ENCODE peak calls at places on chromosomes 2 and 18, in nine cellular contexts. One of them, this sample, is unnamed.

GRCh38 chr2:172220111-172220510 is 117.4 kb upstream of the DLX2 start:
- DNase-seq in mucosa of gallbladder: no peak
- DNase-seq in stimulated activated CD4-positive, alpha-beta T cell treated with anti-CD3 and anti-CD28 coated beads, Interleukin-15, amount 100 ng/mL, for 1 hour: no peak
- DNase-seq in GM12864: no peak
- DNase-seq in fibroblast of the aortic adventitia: no peak
- DNase-seq in amniotic stem cell: no peak
- DNase-seq in sciatic nerve: no peak
- DNase-seq in body of pancreas: no peak
- DNase-seq in brain microvascular endothelial cell: no peak
- DNase-seq in this sample: no peak

GRCh38 chr2:101337877-101338276 is 29.4 kb upstream of the RNF149 start:
- DNase-seq in mucosa of gallbladder: no peak
- DNase-seq in stimulated activated CD4-positive, alpha-beta T cell treated with anti-CD3 and anti-CD28 coated beads, Interleukin-15, amount 100 ng/mL, for 1 hour: no peak
- DNase-seq in GM12864: no peak
- DNase-seq in fibroblast of the aortic adventitia: peak; percentile 32
- DNase-seq in amniotic stem cell: no peak
- DNase-seq in sciatic nerve: no peak
- DNase-seq in body of pancreas: no peak
- DNase-seq in brain microvascular endothelial cell: no peak
- DNase-seq in this sample: no peak

GRCh38 chr2:219344756-219345458 is 12.4 kb upstream of the RESP18 start:
- DNase-seq in mucosa of gallbladder: peak; percentile 53
- DNase-seq in stimulated activated CD4-positive, alpha-beta T cell treated with anti-CD3 and anti-CD28 coated beads, Interleukin-15, amount 100 ng/mL, for 1 hour: no peak
- DNase-seq in GM12864: no peak
- DNase-seq in fibroblast of the aortic adventitia: peak; percentile 55
- DNase-seq in amniotic stem cell: no peak
- DNase-seq in sciatic nerve: peak; percentile 82
- DNase-seq in body of pancreas: peak; percentile 19
- DNase-seq in brain microvascular endothelial cell: peak; percentile 41
- DNase-seq in this sample: no peak

GRCh38 chr18:73340135-73340934 is 472.5 kb upstream of the NETO1 start:
- DNase-seq in mucosa of gallbladder: peak; percentile 88
- DNase-seq in stimulated activated CD4-positive, alpha-beta T cell treated with anti-CD3 and anti-CD28 coated beads, Interleukin-15, amount 100 ng/mL, for 1 hour: no peak
- DNase-seq in GM12864: no peak
- DNase-seq in fibroblast of the aortic adventitia: peak; percentile 24
- DNase-seq in amniotic stem cell: no peak
- DNase-seq in sciatic nerve: no peak
- DNase-seq in body of pancreas: peak; percentile 16
- DNase-seq in brain microvascular endothelial cell: peak; percentile 0
- DNase-seq in this sample: peak; percentile 14

GRCh38 chr2:168185583-168186274 is 61.7 kb downstream of the STK39 start:
- DNase-seq in mucosa of gallbladder: no peak
- DNase-seq in stimulated activated CD4-positive, alpha-beta T cell treated with anti-CD3 and anti-CD28 coated beads, Interleukin-15, amount 100 ng/mL, for 1 hour: no peak
- DNase-seq in GM12864: no peak
- DNase-seq in fibroblast of the aortic adventitia: no peak
- DNase-seq in amniotic stem cell: no peak
- DNase-seq in sciatic nerve: no peak
- DNase-seq in body of pancreas: no peak
- DNase-seq in brain microvascular endothelial cell: no peak
- DNase-seq in this sample: no peak

GRCh38 chr2:132670104-132670960 is at the start of gene LYPD1:
- DNase-seq in mucosa of gallbladder: peak; percentile 27
- DNase-seq in stimulated activated CD4-positive, alpha-beta T cell treated with anti-CD3 and anti-CD28 coated beads, Interleukin-15, amount 100 ng/mL, for 1 hour: no peak
- DNase-seq in GM12864: no peak
- DNase-seq in fibroblast of the aortic adventitia: peak; percentile 36
- DNase-seq in amniotic stem cell: no peak
- DNase-seq in sciatic nerve: peak; percentile 60
- DNase-seq in body of pancreas: peak; percentile 22
- DNase-seq in brain microvascular endothelial cell: no peak
- DNase-seq in this sample: peak; percentile 31

GRCh38 chr18:48529796-48530195 is 9.0 kb upstream of the CTIF start:
- DNase-seq in mucosa of gallbladder: no peak
- DNase-seq in stimulated activated CD4-positive, alpha-beta T cell treated with anti-CD3 and anti-CD28 coated beads, Interleukin-15, amount 100 ng/mL, for 1 hour: no peak
- DNase-seq in GM12864: no peak
- DNase-seq in fibroblast of the aortic adventitia: peak; percentile 32
- DNase-seq in amniotic stem cell: peak; percentile 70
- DNase-seq in sciatic nerve: no peak
- DNase-seq in body of pancreas: no peak
- DNase-seq in brain microvascular endothelial cell: peak; percentile 91
- DNase-seq in this sample: peak; percentile 43

GRCh38 chr2:170252414-170252813 is 74.5 kb downstream of the MYO3B start:
- DNase-seq in mucosa of gallbladder: no peak
- DNase-seq in stimulated activated CD4-positive, alpha-beta T cell treated with anti-CD3 and anti-CD28 coated beads, Interleukin-15, amount 100 ng/mL, for 1 hour: no peak
- DNase-seq in GM12864: no peak
- DNase-seq in fibroblast of the aortic adventitia: no peak
- DNase-seq in amniotic stem cell: no peak
- DNase-seq in sciatic nerve: no peak
- DNase-seq in body of pancreas: no peak
- DNase-seq in brain microvascular endothelial cell: no peak
- DNase-seq in this sample: no peak

GRCh38 chr18:9673296-9674251 is 34.5 kb upstream of the RAB31 start:
- DNase-seq in mucosa of gallbladder: peak; percentile 78
- DNase-seq in stimulated activated CD4-positive, alpha-beta T cell treated with anti-CD3 and anti-CD28 coated beads, Interleukin-15, amount 100 ng/mL, for 1 hour: no peak
- DNase-seq in GM12864: peak; percentile 96
- DNase-seq in fibroblast of the aortic adventitia: peak; percentile 85
- DNase-seq in amniotic stem cell: no peak
- DNase-seq in sciatic nerve: no peak
- DNase-seq in body of pancreas: peak; percentile 84
- DNase-seq in brain microvascular endothelial cell: peak; percentile 23
- DNase-seq in this sample: peak; percentile 87

GRCh38 chr2:30765876-30766470 is 41.3 kb downstream of the CAPN13 start:
- DNase-seq in mucosa of gallbladder: no peak
- DNase-seq in stimulated activated CD4-positive, alpha-beta T cell treated with anti-CD3 and anti-CD28 coated beads, Interleukin-15, amount 100 ng/mL, for 1 hour: no peak
- DNase-seq in GM12864: no peak
- DNase-seq in fibroblast of the aortic adventitia: no peak
- DNase-seq in amniotic stem cell: no peak
- DNase-seq in sciatic nerve: no peak
- DNase-seq in body of pancreas: no peak
- DNase-seq in brain microvascular endothelial cell: no peak
- DNase-seq in this sample: no peak

GRCh38 chr2:71505086-71505769 is 51.9 kb downstream of the DYSF start:
- DNase-seq in mucosa of gallbladder: no peak
- DNase-seq in stimulated activated CD4-positive, alpha-beta T cell treated with anti-CD3 and anti-CD28 coated beads, Interleukin-15, amount 100 ng/mL, for 1 hour: no peak
- DNase-seq in GM12864: no peak
- DNase-seq in fibroblast of the aortic adventitia: peak; percentile 4
- DNase-seq in amniotic stem cell: no peak
- DNase-seq in sciatic nerve: no peak
- DNase-seq in body of pancreas: no peak
- DNase-seq in brain microvascular endothelial cell: no peak
- DNase-seq in this sample: no peak

GRCh38 chr18:44079602-44080001 is 601.1 kb upstream of the SETBP1 start:
- DNase-seq in mucosa of gallbladder: no peak
- DNase-seq in stimulated activated CD4-positive, alpha-beta T cell treated with anti-CD3 and anti-CD28 coated beads, Interleukin-15, amount 100 ng/mL, for 1 hour: no peak
- DNase-seq in GM12864: no peak
- DNase-seq in fibroblast of the aortic adventitia: peak; percentile 92
- DNase-seq in amniotic stem cell: peak; percentile 37
- DNase-seq in sciatic nerve: no peak
- DNase-seq in body of pancreas: no peak
- DNase-seq in brain microvascular endothelial cell: peak; percentile 79
- DNase-seq in this sample: peak; percentile 65

GRCh38 chr2:26847663-26848335 is at the start of gene DPYSL5:
- DNase-seq in mucosa of gallbladder: no peak
- DNase-seq in stimulated activated CD4-positive, alpha-beta T cell treated with anti-CD3 and anti-CD28 coated beads, Interleukin-15, amount 100 ng/mL, for 1 hour: no peak
- DNase-seq in GM12864: no peak
- DNase-seq in fibroblast of the aortic adventitia: no peak
- DNase-seq in amniotic stem cell: no peak
- DNase-seq in sciatic nerve: no peak
- DNase-seq in body of pancreas: no peak
- DNase-seq in brain microvascular endothelial cell: no peak
- DNase-seq in this sample: no peak

GRCh38 chr2:238379096-238379810 is 47.5 kb upstream of the ASB1 start:
- DNase-seq in mucosa of gallbladder: no peak
- DNase-seq in stimulated activated CD4-positive, alpha-beta T cell treated with anti-CD3 and anti-CD28 coated beads, Interleukin-15, amount 100 ng/mL, for 1 hour: no peak
- DNase-seq in GM12864: no peak
- DNase-seq in fibroblast of the aortic adventitia: peak; percentile 69
- DNase-seq in amniotic stem cell: no peak
- DNase-seq in sciatic nerve: no peak
- DNase-seq in body of pancreas: peak; percentile 37
- DNase-seq in brain microvascular endothelial cell: peak; percentile 40
- DNase-seq in this sample: peak; percentile 87

GRCh38 chr2:111135910-111136297 is 15.2 kb downstream of the BCL2L11 start:
- DNase-seq in mucosa of gallbladder: no peak
- DNase-seq in stimulated activated CD4-positive, alpha-beta T cell treated with anti-CD3 and anti-CD28 coated beads, Interleukin-15, amount 100 ng/mL, for 1 hour: no peak
- DNase-seq in GM12864: no peak
- DNase-seq in fibroblast of the aortic adventitia: peak; percentile 88
- DNase-seq in amniotic stem cell: no peak
- DNase-seq in sciatic nerve: peak; percentile 61
- DNase-seq in body of pancreas: no peak
- DNase-seq in brain microvascular endothelial cell: peak; percentile 48
- DNase-seq in this sample: peak; percentile 22

GRCh38 chr18:23872701-23873550 is 141.6 kb upstream of the TTC39C start:
- DNase-seq in mucosa of gallbladder: peak; percentile 61
- DNase-seq in stimulated activated CD4-positive, alpha-beta T cell treated with anti-CD3 and anti-CD28 coated beads, Interleukin-15, amount 100 ng/mL, for 1 hour: peak; percentile 6
- DNase-seq in GM12864: no peak
- DNase-seq in fibroblast of the aortic adventitia: no peak
- DNase-seq in amniotic stem cell: no peak
- DNase-seq in sciatic nerve: no peak
- DNase-seq in body of pancreas: peak; percentile 29
- DNase-seq in brain microvascular endothelial cell: no peak
- DNase-seq in this sample: no peak

GRCh38 chr2:107402330-107402729 is 424.4 kb upstream of the RGPD4 start:
- DNase-seq in mucosa of gallbladder: no peak
- DNase-seq in stimulated activated CD4-positive, alpha-beta T cell treated with anti-CD3 and anti-CD28 coated beads, Interleukin-15, amount 100 ng/mL, for 1 hour: no peak
- DNase-seq in GM12864: no peak
- DNase-seq in fibroblast of the aortic adventitia: no peak
- DNase-seq in amniotic stem cell: no peak
- DNase-seq in sciatic nerve: no peak
- DNase-seq in body of pancreas: no peak
- DNase-seq in brain microvascular endothelial cell: no peak
- DNase-seq in this sample: no peak

GRCh38 chr2:146129231-146129630 is 1609.3 kb upstream of the ZEB2 start:
- DNase-seq in mucosa of gallbladder: no peak
- DNase-seq in stimulated activated CD4-positive, alpha-beta T cell treated with anti-CD3 and anti-CD28 coated beads, Interleukin-15, amount 100 ng/mL, for 1 hour: no peak
- DNase-seq in GM12864: no peak
- DNase-seq in fibroblast of the aortic adventitia: no peak
- DNase-seq in amniotic stem cell: no peak
- DNase-seq in sciatic nerve: no peak
- DNase-seq in body of pancreas: no peak
- DNase-seq in brain microvascular endothelial cell: no peak
- DNase-seq in this sample: no peak

GRCh38 chr2:172249986-172250385 is 147.3 kb upstream of the DLX2 start:
- DNase-seq in mucosa of gallbladder: no peak
- DNase-seq in stimulated activated CD4-positive, alpha-beta T cell treated with anti-CD3 and anti-CD28 coated beads, Interleukin-15, amount 100 ng/mL, for 1 hour: no peak
- DNase-seq in GM12864: no peak
- DNase-seq in fibroblast of the aortic adventitia: peak; percentile 83
- DNase-seq in amniotic stem cell: no peak
- DNase-seq in sciatic nerve: no peak
- DNase-seq in body of pancreas: no peak
- DNase-seq in brain microvascular endothelial cell: peak; percentile 73
- DNase-seq in this sample: peak; percentile 68

GRCh38 chr2:206154197-206154596 is 5.0 kb downstream of the NDUFS1 start:
- DNase-seq in mucosa of gallbladder: no peak
- DNase-seq in stimulated activated CD4-positive, alpha-beta T cell treated with anti-CD3 and anti-CD28 coated beads, Interleukin-15, amount 100 ng/mL, for 1 hour: no peak
- DNase-seq in GM12864: no peak
- DNase-seq in fibroblast of the aortic adventitia: no peak
- DNase-seq in amniotic stem cell: no peak
- DNase-seq in sciatic nerve: no peak
- DNase-seq in body of pancreas: no peak
- DNase-seq in brain microvascular endothelial cell: no peak
- DNase-seq in this sample: no peak

GRCh38 chr2:53583583-53583982 is 184.0 kb upstream of the CHAC2 start:
- DNase-seq in mucosa of gallbladder: no peak
- DNase-seq in stimulated activated CD4-positive, alpha-beta T cell treated with anti-CD3 and anti-CD28 coated beads, Interleukin-15, amount 100 ng/mL, for 1 hour: no peak
- DNase-seq in GM12864: no peak
- DNase-seq in fibroblast of the aortic adventitia: no peak
- DNase-seq in amniotic stem cell: no peak
- DNase-seq in sciatic nerve: no peak
- DNase-seq in body of pancreas: no peak
- DNase-seq in brain microvascular endothelial cell: no peak
- DNase-seq in this sample: no peak

GRCh38 chr2:157260403-157261198 is 3.1 kb downstream of the GALNT5 start:
- DNase-seq in mucosa of gallbladder: no peak
- DNase-seq in stimulated activated CD4-positive, alpha-beta T cell treated with anti-CD3 and anti-CD28 coated beads, Interleukin-15, amount 100 ng/mL, for 1 hour: no peak
- DNase-seq in GM12864: no peak
- DNase-seq in fibroblast of the aortic adventitia: no peak
- DNase-seq in amniotic stem cell: no peak
- DNase-seq in sciatic nerve: no peak
- DNase-seq in body of pancreas: no peak
- DNase-seq in brain microvascular endothelial cell: no peak
- DNase-seq in this sample: no peak

GRCh38 chr2:188623995-188624643 is 332.4 kb downstream of the GULP1 start:
- DNase-seq in mucosa of gallbladder: no peak
- DNase-seq in stimulated activated CD4-positive, alpha-beta T cell treated with anti-CD3 and anti-CD28 coated beads, Interleukin-15, amount 100 ng/mL, for 1 hour: no peak
- DNase-seq in GM12864: no peak
- DNase-seq in fibroblast of the aortic adventitia: peak; percentile 88
- DNase-seq in amniotic stem cell: no peak
- DNase-seq in sciatic nerve: no peak
- DNase-seq in body of pancreas: no peak
- DNase-seq in brain microvascular endothelial cell: peak; percentile 48
- DNase-seq in this sample: no peak

GRCh38 chr2:230861564-230862255 is 3.0 kb upstream of the ITM2C start:
- DNase-seq in mucosa of gallbladder: no peak
- DNase-seq in stimulated activated CD4-positive, alpha-beta T cell treated with anti-CD3 and anti-CD28 coated beads, Interleukin-15, amount 100 ng/mL, for 1 hour: no peak
- DNase-seq in GM12864: no peak
- DNase-seq in fibroblast of the aortic adventitia: no peak
- DNase-seq in amniotic stem cell: no peak
- DNase-seq in sciatic nerve: no peak
- DNase-seq in body of pancreas: no peak
- DNase-seq in brain microvascular endothelial cell: no peak
- DNase-seq in this sample: no peak

GRCh38 chr18:27921904-27922541 is 254.9 kb downstream of the CDH2 start:
- DNase-seq in mucosa of gallbladder: no peak
- DNase-seq in stimulated activated CD4-positive, alpha-beta T cell treated with anti-CD3 and anti-CD28 coated beads, Interleukin-15, amount 100 ng/mL, for 1 hour: no peak
- DNase-seq in GM12864: no peak
- DNase-seq in fibroblast of the aortic adventitia: peak; percentile 69
- DNase-seq in amniotic stem cell: no peak
- DNase-seq in sciatic nerve: no peak
- DNase-seq in body of pancreas: no peak
- DNase-seq in brain microvascular endothelial cell: peak; percentile 92
- DNase-seq in this sample: peak; percentile 99

GRCh38 chr18:75408554-75409506 is 18.7 kb downstream of the SMIM21 start:
- DNase-seq in mucosa of gallbladder: no peak
- DNase-seq in stimulated activated CD4-positive, alpha-beta T cell treated with anti-CD3 and anti-CD28 coated beads, Interleukin-15, amount 100 ng/mL, for 1 hour: no peak
- DNase-seq in GM12864: no peak
- DNase-seq in fibroblast of the aortic adventitia: peak; percentile 94
- DNase-seq in amniotic stem cell: peak; percentile 83
- DNase-seq in sciatic nerve: no peak
- DNase-seq in body of pancreas: no peak
- DNase-seq in brain microvascular endothelial cell: peak; percentile 97
- DNase-seq in this sample: no peak

GRCh38 chr18:32804126-32804888 is 31.5 kb upstream of the KLHL14 start:
- DNase-seq in mucosa of gallbladder: no peak
- DNase-seq in stimulated activated CD4-positive, alpha-beta T cell treated with anti-CD3 and anti-CD28 coated beads, Interleukin-15, amount 100 ng/mL, for 1 hour: no peak
- DNase-seq in GM12864: no peak
- DNase-seq in fibroblast of the aortic adventitia: no peak
- DNase-seq in amniotic stem cell: no peak
- DNase-seq in sciatic nerve: no peak
- DNase-seq in body of pancreas: no peak
- DNase-seq in brain microvascular endothelial cell: no peak
- DNase-seq in this sample: no peak

GRCh38 chr2:11080253-11081115 is 74.8 kb upstream of the SLC66A3 start:
- DNase-seq in mucosa of gallbladder: peak; percentile 8
- DNase-seq in stimulated activated CD4-positive, alpha-beta T cell treated with anti-CD3 and anti-CD28 coated beads, Interleukin-15, amount 100 ng/mL, for 1 hour: no peak
- DNase-seq in GM12864: no peak
- DNase-seq in fibroblast of the aortic adventitia: no peak
- DNase-seq in amniotic stem cell: no peak
- DNase-seq in sciatic nerve: no peak
- DNase-seq in body of pancreas: no peak
- DNase-seq in brain microvascular endothelial cell: no peak
- DNase-seq in this sample: no peak

GRCh38 chr2:38907743-38908562 is 18.3 kb downstream of the ARHGEF33 start:
- DNase-seq in mucosa of gallbladder: no peak
- DNase-seq in stimulated activated CD4-positive, alpha-beta T cell treated with anti-CD3 and anti-CD28 coated beads, Interleukin-15, amount 100 ng/mL, for 1 hour: no peak
- DNase-seq in GM12864: peak; percentile 49
- DNase-seq in fibroblast of the aortic adventitia: no peak
- DNase-seq in amniotic stem cell: no peak
- DNase-seq in sciatic nerve: no peak
- DNase-seq in body of pancreas: no peak
- DNase-seq in brain microvascular endothelial cell: no peak
- DNase-seq in this sample: no peak

GRCh38 chr2:33340265-33340664 is 136.2 kb upstream of the RASGRP3 start:
- DNase-seq in mucosa of gallbladder: peak; percentile 43
- DNase-seq in stimulated activated CD4-positive, alpha-beta T cell treated with anti-CD3 and anti-CD28 coated beads, Interleukin-15, amount 100 ng/mL, for 1 hour: no peak
- DNase-seq in GM12864: no peak
- DNase-seq in fibroblast of the aortic adventitia: peak; percentile 75
- DNase-seq in amniotic stem cell: no peak
- DNase-seq in sciatic nerve: peak; percentile 85
- DNase-seq in body of pancreas: peak; percentile 46
- DNase-seq in brain microvascular endothelial cell: peak; percentile 53
- DNase-seq in this sample: no peak

GRCh38 chr2:120699292-120699691 is 36.4 kb upstream of the GLI2 start:
- DNase-seq in mucosa of gallbladder: no peak
- DNase-seq in stimulated activated CD4-positive, alpha-beta T cell treated with anti-CD3 and anti-CD28 coated beads, Interleukin-15, amount 100 ng/mL, for 1 hour: no peak
- DNase-seq in GM12864: no peak
- DNase-seq in fibroblast of the aortic adventitia: no peak
- DNase-seq in amniotic stem cell: no peak
- DNase-seq in sciatic nerve: no peak
- DNase-seq in body of pancreas: no peak
- DNase-seq in brain microvascular endothelial cell: no peak
- DNase-seq in this sample: no peak

This sample was measured in NCI-H226.